ENCODE peak calls at places on chromosomes 1 and 21, in eight cellular contexts. Z is dorsolateral prefrontal cortex, B is AG04450, G is H9, O is omental fat pad, S is D721Med, W is HFFc6, C is fibroblast of villous mesenchyme. P is an unnamed sample.

GRCh38 chr1:157240495-157241184 is 102.4 kb upstream of the ETV3 start:
- DNase-seq in Z (no peak), B (no peak), G (no peak), O (no peak), S (no peak), W (no peak), C (no peak), P (no peak)

GRCh38 chr21:25717491-25718139 is 17.1 kb downstream of the ATP5PF start:
- DNase-seq in Z (no peak), B (no peak), G (no peak), O (no peak), S (no peak), W (peak; percentile 18), C (peak; percentile 43), P (no peak)

GRCh38 chr1:23799570-23800395 is 771 bp downstream of the GALE start:
- DNase-seq in Z (no peak), B (no peak), G (peak; percentile 89), O (peak; percentile 49), S (no peak), W (peak; percentile 45), C (peak; percentile 79), P (no peak)

GRCh38 chr1:125066385-125066784 is 3881.6 kb downstream of the SRGAP2C start:
- DNase-seq in Z (no peak), B (no peak), G (no peak), O (no peak), S (no peak), W (no peak), C (no peak), P (no peak)

GRCh38 chr1:198830397-198830796 is 191.6 kb downstream of the PTPRC start:
- DNase-seq in Z (no peak), B (no peak), G (no peak), O (no peak), S (no peak), W (no peak), C (no peak), P (no peak)

GRCh38 chr21:42652527-42653491 is 612 bp upstream of the PDE9A start:
- DNase-seq in Z (peak; percentile 66), B (no peak), G (peak; percentile 78), O (no peak), S (peak; percentile 51), W (no peak), C (peak; percentile 76), P (peak; percentile 67)

GRCh38 chr1:227789042-227789880 is 26.2 kb upstream of the PRSS38 start:
- DNase-seq in Z (no peak), B (no peak), G (no peak), O (no peak), S (no peak), W (no peak), C (peak; percentile 27), P (no peak)

GRCh38 chr1:154866257-154866994 is 3.7 kb downstream of the KCNN3 start:
- DNase-seq in Z (no peak), B (no peak), G (no peak), O (no peak), S (no peak), W (no peak), C (no peak), P (no peak)

GRCh38 chr21:45948576-45949141 is 32.9 kb upstream of the COL6A1 start:
- DNase-seq in Z (no peak), B (no peak), G (no peak), O (no peak), S (no peak), W (no peak), C (no peak), P (no peak)

GRCh38 chr1:174946020-174946419 is 53.7 kb upstream of the CACYBP start:
- DNase-seq in Z (no peak), B (no peak), G (no peak), O (no peak), S (no peak), W (no peak), C (no peak), P (no peak)

GRCh38 chr1:79431341-79431740 is 424.8 kb upstream of the ADGRL4 start:
- DNase-seq in Z (no peak), B (no peak), G (no peak), O (no peak), S (no peak), W (no peak), C (no peak), P (no peak)

GRCh38 chr1:151570819-151571218 is 30.7 kb downstream of the TUFT1 start:
- DNase-seq in Z (no peak), B (no peak), G (no peak), O (no peak), S (no peak), W (no peak), C (no peak), P (no peak)

GRCh38 chr1:167227934-167228378 is 7.3 kb downstream of the POU2F1 start:
- DNase-seq in Z (no peak), B (no peak), G (no peak), O (no peak), S (no peak), W (no peak), C (no peak), P (no peak)

GRCh38 chr1:74505133-74505532 is 7.3 kb downstream of the LRRC53 start:
- DNase-seq in Z (peak; percentile 43), B (no peak), G (peak; percentile 53), O (no peak), S (no peak), W (no peak), C (no peak), P (peak; percentile 6)

GRCh38 chr1:243420369-243420768 is 164.5 kb downstream of the SDCCAG8 start:
- DNase-seq in Z (no peak), B (no peak), G (no peak), O (no peak), S (no peak), W (no peak), C (peak; percentile 22), P (no peak)

GRCh38 chr1:167563579-167564246 is 10.2 kb upstream of the CREG1 start:
- DNase-seq in Z (no peak), B (no peak), G (no peak), O (no peak), S (no peak), W (no peak), C (no peak), P (no peak)

GRCh38 chr1:9892563-9893528 is 17.2 kb downstream of the CTNNBIP1 start:
- DNase-seq in Z (no peak), B (no peak), G (no peak), O (no peak), S (no peak), W (peak; percentile 85), C (peak; percentile 78), P (no peak)

GRCh38 chr1:234222561-234223280 is 150.5 kb upstream of the COA6 start:
- DNase-seq in Z (no peak), B (no peak), G (no peak), O (no peak), S (no peak), W (no peak), C (no peak), P (no peak)

GRCh38 chr1:232474821-232475220 is 155.1 kb downstream of the SIPA1L2 start:
- DNase-seq in Z (no peak), B (no peak), G (no peak), O (no peak), S (no peak), W (no peak), C (no peak), P (no peak)

GRCh38 chr21:38773108-38774061 is 32.3 kb upstream of the ETS2 start:
- DNase-seq in Z (no peak), B (peak; percentile 93), G (no peak), O (no peak), S (no peak), W (peak; percentile 97), C (peak; percentile 96), P (no peak)

GRCh38 chr1:68916227-68916853 is 419.5 kb upstream of the DEPDC1 start:
- DNase-seq in Z (peak; percentile 9), B (peak; percentile 4), G (no peak), O (no peak), S (no peak), W (no peak), C (peak; percentile 33), P (no peak)

GRCh38 chr1:184716158-184716557 is 38.5 kb downstream of the EDEM3 start:
- DNase-seq in Z (no peak), B (no peak), G (no peak), O (no peak), S (no peak), W (peak; percentile 56), C (peak; percentile 23), P (no peak)

GRCh38 chr1:32336963-32337675 is 1.1 kb upstream of the MARCKSL1 start:
- DNase-seq in Z (no peak), B (no peak), G (no peak), O (no peak), S (no peak), W (no peak), C (no peak), P (no peak)

GRCh38 chr21:31316488-31317169 is 27.4 kb downstream of the TIAM1 start:
- DNase-seq in Z (no peak), B (no peak), G (no peak), O (no peak), S (no peak), W (no peak), C (no peak), P (no peak)

GRCh38 chr1:6445062-6445763 is 20.6 kb downstream of the ESPN start:
- DNase-seq in Z (no peak), B (no peak), G (peak; percentile 83), O (no peak), S (no peak), W (peak; percentile 11), C (no peak), P (no peak)

GRCh38 chr1:218478336-218478735 is 133.2 kb downstream of the TGFB2 start:
- DNase-seq in Z (no peak), B (no peak), G (no peak), O (no peak), S (no peak), W (no peak), C (no peak), P (no peak)

GRCh38 chr1:109948285-109948630 is 36.3 kb upstream of the AHCYL1 start:
- DNase-seq in Z (no peak), B (no peak), G (no peak), O (no peak), S (no peak), W (no peak), C (no peak), P (no peak)

GRCh38 chr1:205229399-205229861 is 1.7 kb downstream of the TMCC2 start:
- DNase-seq in Z (peak; percentile 82), B (no peak), G (peak; percentile 88), O (no peak), S (peak; percentile 94), W (peak; percentile 26), C (peak; percentile 59), P (no peak)
- TF ChIP-seq CTCF in Z (no peak), B (peak; percentile 32), G (peak; percentile 38), O (no peak), S (peak; percentile 53), W (no peak), C (peak; percentile 11), P (peak; percentile 35)

GRCh38 chr1:177959793-177960515 is 9.9 kb downstream of the SEC16B start:
- DNase-seq in Z (no peak), B (no peak), G (no peak), O (no peak), S (no peak), W (peak; percentile 58), C (peak; percentile 34), P (no peak)
- TF ChIP-seq CTCF in Z (peak; percentile 58), B (peak; percentile 61), G (no peak), O (no peak), S (peak; percentile 40), W (peak; percentile 73), C (peak; percentile 40), P (peak; percentile 62)

GRCh38 chr1:46173361-46173856 is 1.5 kb upstream of the TSPAN1 start:
- DNase-seq in Z (peak; percentile 38), B (no peak), G (no peak), O (no peak), S (no peak), W (no peak), C (peak; percentile 31), P (no peak)
- TF ChIP-seq CTCF in Z (peak; percentile 10), B (no peak), G (no peak), O (no peak), S (no peak), W (peak; percentile 22), C (no peak), P (no peak)

GRCh38 chr1:214317734-214318133 is 36.8 kb downstream of the SMYD2 start:
- DNase-seq in Z (no peak), B (no peak), G (no peak), O (no peak), S (no peak), W (no peak), C (no peak), P (no peak)
- TF ChIP-seq CTCF in Z (no peak), B (peak; percentile 21), G (peak; percentile 55), O (no peak), S (no peak), W (peak; percentile 48), C (peak; percentile 15), P (peak; percentile 29)

P was measured in neural crest cell.